ENCODE peak calls at places on chromosomes 1 and 21, in ten cellular contexts. B is stimulated activated CD4-positive, alpha-beta T cell treated with anti-CD3 and anti-CD28 coated beads, Interleukin-1b, Interleukin-23, amount 100 ng/mL, for 4 hours; G is CD8-positive, alpha-beta memory T cell; W is endothelial cell of umbilical vein; E is germinal center; N is NCI-H774; L is KG1; Q is mucosa of descending colon; J is brain microvascular endothelial cell; R is lower leg skin. M is an unnamed sample.

GRCh38 chr1:60906039-60906438 is 176.3 kb upstream of the NFIA start:
- DNase-seq in J (no peak), R (no peak), N (no peak), B (no peak), W (no peak), L (no peak), G (no peak), E (no peak), Q (no peak), M (no peak)

GRCh38 chr1:53766766-53767409 is 27.9 kb upstream of the GLIS1 start:
- DNase-seq in W (peak), R (no peak), L (no peak), B (no peak), Q (no peak), G (no peak), E (no peak), N (no peak), J (peak), M (no peak)

GRCh38 chr1:208292913-208293312 is 48.7 kb upstream of the PLXNA2 start:
- DNase-seq in R (no peak), G (no peak), Q (no peak), N (no peak), E (no peak), J (no peak), W (no peak), L (no peak), B (no peak), M (no peak)

GRCh38 chr1:158155673-158156072 is 25.0 kb upstream of the CD1D start:
- DNase-seq in G (no peak), Q (no peak), B (no peak), E (no peak), W (no peak), L (no peak), N (no peak), J (no peak), R (no peak), M (no peak)

GRCh38 chr1:204680461-204680860 is 5.1 kb downstream of the LRRN2 start:
- DNase-seq in R (no peak), G (no peak), N (no peak), L (no peak), W (no peak), J (no peak), B (no peak), Q (no peak), E (no peak), M (no peak)

GRCh38 chr1:52098139-52098871 is 42.2 kb downstream of the BTF3L4 start:
- DNase-seq in R (no peak), J (no peak), L (no peak), N (peak), G (no peak), B (no peak), E (no peak), W (no peak), Q (no peak), M (no peak)

GRCh38 chr1:5551274-5551966 is 440.8 kb downstream of the NPHP4 start:
- DNase-seq in B (no peak), R (no peak), Q (peak), G (no peak), E (no peak), W (no peak), J (no peak), L (no peak), N (peak), M (no peak)

GRCh38 chr1:226589008-226589733 is 40.6 kb downstream of the STUM start:
- DNase-seq in J (no peak), W (no peak), N (no peak), B (no peak), G (no peak), Q (no peak), R (no peak), L (no peak), E (no peak), M (no peak)

GRCh38 chr1:234605983-234606730 is 3.8 kb downstream of the IRF2BP2 start:
- DNase-seq in E (peak), R (peak), G (peak), Q (peak), J (no peak), W (peak), B (no peak), L (peak), N (no peak), M (peak)

GRCh38 chr21:26280715-26281310 is 110.2 kb upstream of the APP start:
- DNase-seq in J (no peak), B (no peak), L (no peak), R (no peak), G (no peak), W (no peak), N (no peak), Q (no peak), E (no peak), M (no peak)

M was measured in stomach.